ENCODE peak calls at places on chromosome 6, in four cellular contexts. Q is progenitor cell of endocrine pancreas; K is activated CD4-positive, alpha-beta T cell treated with anti-CD3 and anti-CD28 coated beads, Interleukin-2, amount 50 U/mL, for 4 hours; I is stimulated activated CD4-positive, alpha-beta T cell treated with anti-CD3 and anti-CD28 coated beads, Interleukin-1b, Interleukin-23, amount 100 ng/mL, for 48 hours. B is an unnamed sample.

GRCh38 chr6:79713701-79714322 is 82.7 kb downstream of the SH3BGRL2 start:
- DNase-seq in Q (peak; percentile 45), K (peak; percentile 37), I (peak; percentile 16), B (peak; percentile 38)

GRCh38 chr6:90298459-90299053 is 1.9 kb upstream of the BACH2 start:
- DNase-seq in K (no peak), Q (no peak), I (no peak), B (no peak)

GRCh38 chr6:151409260-151409659 is 17.9 kb upstream of the ZBTB2 start:
- DNase-seq in I (no peak), K (no peak), Q (no peak), B (no peak)

GRCh38 chr6:170130201-170130621 is 160.7 kb downstream of the DLL1 start:
- DNase-seq in Q (no peak), K (no peak), I (no peak), B (no peak)

GRCh38 chr6:1611572-1612385 is 2.1 kb downstream of the FOXC1 start:
- DNase-seq in I (no peak), K (no peak), Q (no peak), B (no peak)

GRCh38 chr6:107962723-107963122 is 4.7 kb upstream of the SEC63 start:
- DNase-seq in K (no peak), I (no peak), Q (no peak), B (no peak)

GRCh38 chr6:7268362-7269310 is 44.4 kb downstream of the SSR1 start:
- DNase-seq in K (no peak), Q (no peak), I (no peak), B (no peak)

GRCh38 chr6:158991017-158991723 is 8.8 kb downstream of the RSPH3 start:
- DNase-seq in Q (no peak), K (no peak), I (peak; percentile 60), B (no peak)

GRCh38 chr6:33826537-33826936 is 22.7 kb upstream of the MLN start:
- DNase-seq in Q (no peak), K (no peak), I (no peak), B (no peak)

GRCh38 chr6:73942581-73942980 is 246.6 kb downstream of the CD109 start:
- DNase-seq in I (no peak), Q (no peak), K (no peak), B (no peak)

GRCh38 chr6:122995930-122996796 is at the start of gene CLVS2:
- DNase-seq in K (no peak), I (no peak), Q (peak; percentile 23), B (no peak)

GRCh38 chr6:168640181-168640580 is 199.2 kb downstream of the SMOC2 start:
- DNase-seq in I (no peak), Q (no peak), K (no peak), B (no peak)

GRCh38 chr6:73516712-73517489 is 3.9 kb downstream of the EEF1A1 start:
- DNase-seq in I (no peak), K (no peak), Q (no peak), B (no peak)

GRCh38 chr6:56851541-56852248 is 103.2 kb upstream of the BEND6 start:
- DNase-seq in I (peak; percentile 34), Q (no peak), K (no peak), B (no peak)

GRCh38 chr6:100057941-100058340 is 63.9 kb upstream of the MCHR2 start:
- DNase-seq in K (no peak), I (no peak), Q (no peak), B (no peak)

GRCh38 chr6:35602133-35602946 is 86.4 kb downstream of the FKBP5 start:
- DNase-seq in K (no peak), Q (no peak), I (no peak), B (no peak)

B was measured in lung.